ENCODE peak calls at places on chromosomes 1 and 21, in nine cellular contexts. Y is CD8-positive, alpha-beta memory T cell; V is upper lobe of right lung; X is thoracic aorta; R is tibial artery; K is heart left ventricle; Q is mucosa of descending colon; Z is CD8-positive, alpha-beta T cell; P is endothelial cell of umbilical vein. S is an unnamed sample.
A peak's percentile ranks its signal among the peaks of the same experiment; 100 is the strongest.

GRCh38 chr21:27590271-27590670 is 623.4 kb upstream of the ADAMTS5 start:
- DNase-seq in Y (no peak), V (no peak), X (no peak), R (no peak), K (peak; percentile 50), Q (no peak), Z (no peak), P (peak; percentile 74), S (no peak)

GRCh38 chr21:41488080-41488479 is 19.9 kb downstream of the TMPRSS2 start:
- DNase-seq in Y (no peak), V (no peak), X (no peak), R (no peak), K (no peak), Q (no peak), Z (no peak), P (no peak), S (no peak)

GRCh38 chr1:7301346-7301993 is 469.6 kb upstream of the VAMP3 start:
- DNase-seq in Y (no peak), V (no peak), X (no peak), R (no peak), K (no peak), Q (no peak), Z (no peak), P (no peak), S (no peak)

GRCh38 chr21:26210614-26211013 is 40.0 kb upstream of the APP start:
- DNase-seq in Y (no peak), V (no peak), X (no peak), R (no peak), K (no peak), Q (no peak), Z (no peak), P (no peak), S (no peak)

GRCh38 chr21:28393279-28393678 is 599.4 kb downstream of the LTN1 start:
- DNase-seq in Y (no peak), V (no peak), X (no peak), R (no peak), K (no peak), Q (peak; percentile 71), Z (no peak), P (no peak), S (no peak)

GRCh38 chr1:243979396-243979795 is 71.7 kb upstream of the ZBTB18 start:
- DNase-seq in Y (no peak), V (no peak), X (no peak), R (no peak), K (no peak), Q (no peak), Z (no peak), P (no peak), S (no peak)

GRCh38 chr1:162632234-162632666 is at the start of gene DDR2:
- DNase-seq in Y (no peak), V (no peak), X (peak; percentile 43), R (peak; percentile 89), K (peak; percentile 84), Q (no peak), Z (no peak), P (peak; percentile 81), S (no peak)

GRCh38 chr1:88074661-88075060 is 609.4 kb upstream of the PKN2 start:
- DNase-seq in Y (no peak), V (no peak), X (no peak), R (no peak), K (no peak), Q (no peak), Z (no peak), P (no peak), S (no peak)

GRCh38 chr1:4169991-4170390 is 269.9 kb upstream of the C1orf174 start:
- DNase-seq in Y (no peak), V (no peak), X (no peak), R (peak; percentile 54), K (no peak), Q (no peak), Z (no peak), P (no peak), S (no peak)

GRCh38 chr1:4170548-4170947 is 270.5 kb upstream of the C1orf174 start:
- DNase-seq in Y (no peak), V (no peak), X (no peak), R (peak; percentile 27), K (no peak), Q (no peak), Z (no peak), P (no peak), S (no peak)

GRCh38 chr1:4170953-4171352 is 270.9 kb upstream of the C1orf174 start:
- DNase-seq in Y (no peak), V (peak; percentile 37), X (no peak), R (peak; percentile 25), K (no peak), Q (no peak), Z (no peak), P (no peak), S (no peak)

GRCh38 chr1:4172659-4173599 is 272.9 kb upstream of the C1orf174 start:
- DNase-seq in Y (no peak), V (no peak), X (no peak), R (peak; percentile 35), K (no peak), Q (no peak), Z (no peak), P (no peak), S (peak; percentile 76)

DNA sequence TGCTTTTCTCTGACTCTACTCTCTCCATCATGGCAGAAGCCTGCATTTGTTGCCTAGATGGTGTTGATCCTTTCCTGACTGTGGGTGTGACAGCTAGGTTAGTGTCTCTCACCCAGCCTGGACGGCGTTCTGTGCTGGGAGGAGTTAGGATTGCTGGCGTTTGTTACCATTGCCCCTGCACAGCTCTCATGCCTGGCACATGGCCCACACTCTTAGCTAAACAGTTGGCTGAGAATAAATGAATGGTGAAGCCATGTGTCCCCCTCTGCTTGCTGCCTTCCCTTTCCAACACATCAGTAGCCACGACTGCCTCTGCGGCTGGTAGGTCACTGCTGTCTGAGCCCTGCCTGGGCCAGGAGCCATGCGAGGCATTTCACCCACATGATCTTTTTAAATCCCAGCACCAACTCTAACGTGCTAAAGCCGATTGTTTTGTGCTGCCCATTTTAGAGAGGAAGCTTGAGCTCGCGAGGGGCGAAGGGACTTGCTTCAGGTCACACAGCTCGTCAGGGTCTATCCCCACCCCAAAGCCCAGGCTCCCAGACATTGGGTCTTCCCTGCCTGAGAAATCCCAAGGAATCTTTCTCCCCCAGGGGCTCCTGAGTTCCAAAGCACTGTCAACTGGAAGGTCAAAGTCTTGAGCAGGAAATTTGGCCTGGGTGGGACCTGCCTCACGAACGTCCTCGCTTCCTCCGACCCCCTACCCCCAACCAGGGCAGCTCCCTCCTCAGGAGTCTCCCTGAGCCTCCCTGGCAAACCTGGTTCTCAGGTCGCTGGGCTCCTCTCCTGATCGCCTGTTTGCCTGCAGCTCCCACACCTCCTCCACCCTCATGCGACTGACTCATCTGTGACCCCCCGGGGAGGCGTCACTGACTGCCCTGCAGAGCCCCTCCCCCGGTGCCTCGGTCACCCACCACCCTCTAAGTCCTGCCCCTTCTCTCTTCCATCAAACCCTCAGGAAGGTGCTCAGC is 271.7 kb upstream of the C1orf174 start:
- DNase-seq in Y (no peak), V (peak; percentile 39), X (no peak), R (peak; percentile 44), K (peak; percentile 42), Q (no peak), Z (no peak), P (no peak), S (no peak)
- H3K9me3 ChIP-seq in Y (no peaks in the 10 kb centered on the region), V (no peaks in the 10 kb centered on the region), X (no peaks in the 10 kb centered on the region), R (no peaks in the 10 kb centered on the region), K (no peaks in the 10 kb centered on the region), Q (no peaks in the 10 kb centered on the region), Z (no peaks in the 10 kb centered on the region), P (peaks cover 5% of the 10 kb centered on the region), S (no peaks in the 10 kb centered on the region)

DNA sequence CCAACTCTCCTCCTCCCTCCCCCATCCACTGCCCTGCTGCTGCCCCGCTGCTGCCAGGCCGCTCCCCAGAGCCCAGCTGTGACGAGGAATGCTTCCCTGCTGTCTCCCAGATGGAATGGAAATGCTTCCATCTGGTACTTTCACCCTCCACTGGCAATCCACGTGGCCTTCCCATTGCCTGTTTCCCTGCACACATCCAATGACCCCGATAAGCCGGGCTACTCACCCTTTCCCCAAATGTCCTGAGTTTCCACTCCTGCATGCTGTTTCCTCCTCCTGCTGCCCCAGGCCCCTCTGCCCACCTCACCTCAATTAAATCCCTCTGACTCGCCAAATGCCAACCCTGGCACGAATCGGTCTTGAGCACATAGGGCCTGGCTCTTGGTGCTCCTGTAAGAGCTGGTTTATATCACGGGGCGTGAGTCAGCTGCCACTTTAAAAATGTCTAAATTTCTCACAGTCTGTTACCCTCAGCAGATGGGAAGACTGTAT is 36.4 kb downstream of the MRAP start:
- DNase-seq in Y (no peak), V (no peak), X (no peak), R (peak; percentile 28), K (no peak), Q (no peak), Z (no peak), P (no peak), S (peak; percentile 65)
- H3K9me3 ChIP-seq in Y (no peaks in the 10 kb centered on the region), V (no peaks in the 10 kb centered on the region), X (no peaks in the 10 kb centered on the region), R (no peaks in the 10 kb centered on the region), K (no peaks in the 10 kb centered on the region), Q (no peaks in the 10 kb centered on the region), Z (no peaks in the 10 kb centered on the region), P (no peaks in the 10 kb centered on the region), S (no peaks in the 10 kb centered on the region)

DNA sequence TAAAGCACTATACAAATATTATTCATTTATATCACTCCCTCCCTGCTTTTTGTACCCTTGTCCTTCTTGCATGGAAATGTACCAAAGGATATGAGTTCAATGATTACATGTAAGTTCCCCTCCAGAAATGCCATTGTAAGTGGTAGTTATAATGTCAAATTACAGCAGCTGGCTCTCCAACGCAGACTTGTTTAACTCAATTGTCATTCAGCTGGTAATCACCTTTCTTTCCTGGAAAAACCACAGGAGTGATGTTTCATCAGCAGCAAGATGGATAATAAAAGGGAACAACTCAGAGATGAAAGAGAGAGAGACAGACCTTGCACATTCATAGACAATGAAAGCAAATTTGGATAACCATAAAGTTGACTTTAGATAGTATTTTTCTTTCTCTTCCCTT is 578.6 kb upstream of the PBX1 start:
- DNase-seq in Y (no peak), V (no peak), X (no peak), R (no peak), K (no peak), Q (no peak), Z (no peak), P (no peak), S (no peak)
- H3K9me3 ChIP-seq in Y (no peaks in the 10 kb centered on the region), V (no peaks in the 10 kb centered on the region), X (no peaks in the 10 kb centered on the region), R (no peaks in the 10 kb centered on the region), K (no peaks in the 10 kb centered on the region), Q (no peaks in the 10 kb centered on the region), Z (no peaks in the 10 kb centered on the region), P (no peaks in the 10 kb centered on the region), S (peaks cover 7% of the 10 kb centered on the region)

GRCh38 chr1:3995141-3995780 is 95.2 kb upstream of the C1orf174 start:
- DNase-seq in Y (no peak), V (peak; percentile 56), X (no peak), R (peak; percentile 45), K (no peak), Q (no peak), Z (no peak), P (no peak), S (no peak)

GRCh38 chr1:3999941-4000735 is 100.1 kb upstream of the C1orf174 start:
- DNase-seq in Y (no peak), V (peak; percentile 46), X (no peak), R (peak; percentile 51), K (no peak), Q (no peak), Z (no peak), P (no peak), S (no peak)

GRCh38 chr1:3993606-3994375 is 93.7 kb upstream of the C1orf174 start:
- DNase-seq in Y (no peak), V (peak; percentile 15), X (no peak), R (peak; percentile 35), K (no peak), Q (no peak), Z (no peak), P (no peak), S (peak; percentile 84)

GRCh38 chr1:3998086-3998485 is 98.0 kb upstream of the C1orf174 start:
- DNase-seq in Y (no peak), V (peak; percentile 36), X (no peak), R (no peak), K (no peak), Q (no peak), Z (no peak), P (no peak), S (no peak)

GRCh38 chr1:3996846-3997705 is 97.0 kb upstream of the C1orf174 start:
- DNase-seq in Y (no peak), V (peak; percentile 36), X (no peak), R (peak; percentile 37), K (no peak), Q (no peak), Z (no peak), P (no peak), S (no peak)
- H3K9me3 ChIP-seq in Y (no peaks in the 10 kb centered on the region), V (no peaks in the 10 kb centered on the region), X (no peaks in the 10 kb centered on the region), R (no peaks in the 10 kb centered on the region), K (no peaks in the 10 kb centered on the region), Q (no peaks in the 10 kb centered on the region), Z (no peaks in the 10 kb centered on the region), P (peaks cover 6% of the 10 kb centered on the region), S (no peaks in the 10 kb centered on the region)

S was measured in WERI-Rb-1.